ENCODE peak calls at places on chromosomes 12 and 14, in four cellular contexts. R is neuronal stem cell, V is mesenchymal stem cell, M is IMR-90. K is an unnamed sample. For H3K36me3, the result is how much of the 10 kb centered on the place peaks cover.

GRCh38 chr12:24778486-24779304 is 170.2 kb downstream of the BCAT1 start:
- DNase-seq in M (peak), V (peak), R (peak), K (peak)

GRCh38 chr12:72315858-72316257 is 43.7 kb downstream of the TRHDE start:
- DNase-seq in M (no peak), V (no peak), R (no peak), K (no peak)

GRCh38 chr12:115375188-115375991 is 691.4 kb upstream of the TBX3 start:
- DNase-seq in M (peak), V (peak), R (no peak), K (peak)

GRCh38 chr12:68175566-68176033 is 16.1 kb upstream of the IFNG start:
- DNase-seq in R (no peak), V (no peak), M (no peak), K (peak)

GRCh38 chr12:127613056-127613455 is 653.9 kb upstream of the TMEM132C start:
- DNase-seq in R (no peak), M (peak), V (no peak), K (no peak)

GRCh38 chr12:38384816-38385491 is 68.4 kb downstream of the ALG10B start:
- DNase-seq in V (no peak), M (no peak), R (no peak), K (peak)

GRCh38 chr14:78721756-78722455 is 551.7 kb downstream of the NRXN3 start:
- DNase-seq in R (no peak), V (no peak), M (no peak), K (no peak)

GRCh38 chr14:87131879-87132278 is 861.1 kb downstream of the GALC start:
- DNase-seq in M (peak), V (peak), R (no peak), K (peak)

GRCh38 chr14:94213021-94213420 is 38.9 kb downstream of the PPP4R4 start:
- DNase-seq in V (no peak), M (peak), R (no peak), K (no peak)

GRCh38 chr12:97394657-97395056 is 67.9 kb upstream of the RMST start:
- DNase-seq in R (no peak), M (no peak), V (no peak), K (no peak)

GRCh38 chr14:104385189-104386135 is 194.1 kb upstream of the C14orf180 start:
- DNase-seq in M (no peak), V (no peak), R (no peak), K (no peak)

GRCh38 chr12:21502164-21502496 is 541 bp downstream of the GOLT1B start:
- DNase-seq in R (no peak), M (peak), V (peak), K (no peak)

GRCh38 chr14:101225729-101226152 is 322.2 kb upstream of the RTL1 start:
- DNase-seq in V (no peak), R (no peak), M (no peak), K (no peak)

GRCh38 chr14:53810221-53810620 is 146.4 kb downstream of the BMP4 start:
- DNase-seq in M (no peak), V (no peak), R (no peak), K (no peak)

GRCh38 chr14:53808042-53808441 is 148.6 kb downstream of the BMP4 start:
- DNase-seq in V (no peak), M (no peak), R (no peak), K (no peak)

GRCh38 chr14:53807580-53807979 is 149.0 kb downstream of the BMP4 start:
- DNase-seq in M (no peak), R (no peak), V (no peak), K (no peak)

GRCh38 chr14:53807108-53807507 is 149.5 kb downstream of the BMP4 start:
- DNase-seq in V (no peak), M (no peak), R (no peak), K (no peak)
- H3K36me3 ChIP-seq in V (under half), M (under half), R (under half), K (under half)

GRCh38 chr14:89428556-89429196 is 11.6 kb upstream of the FOXN3 start:
- DNase-seq in M (peak), R (no peak), V (no peak), K (peak)
- H4K8ac ChIP-seq in M (peak), R (no peak), V (no peak), K (no peak)

GRCh38 chr12:107631715-107632114 is 53.9 kb upstream of the PWP1 start:
- DNase-seq in V (no peak), R (no peak), M (no peak), K (peak)

GRCh38 chr12:107632246-107632645 is 53.4 kb upstream of the PWP1 start:
- DNase-seq in V (no peak), M (no peak), R (no peak), K (no peak)

GRCh38 chr12:107635139-107635538 is 50.5 kb upstream of the PWP1 start:
- DNase-seq in R (no peak), V (no peak), M (peak), K (peak)

GRCh38 chr12:107634530-107634929 is 51.1 kb upstream of the PWP1 start:
- DNase-seq in R (no peak), M (no peak), V (no peak), K (peak)
- H3K4me3 ChIP-seq in R (no peak), M (no peak), V (no peak), K (no peak)

DNA sequence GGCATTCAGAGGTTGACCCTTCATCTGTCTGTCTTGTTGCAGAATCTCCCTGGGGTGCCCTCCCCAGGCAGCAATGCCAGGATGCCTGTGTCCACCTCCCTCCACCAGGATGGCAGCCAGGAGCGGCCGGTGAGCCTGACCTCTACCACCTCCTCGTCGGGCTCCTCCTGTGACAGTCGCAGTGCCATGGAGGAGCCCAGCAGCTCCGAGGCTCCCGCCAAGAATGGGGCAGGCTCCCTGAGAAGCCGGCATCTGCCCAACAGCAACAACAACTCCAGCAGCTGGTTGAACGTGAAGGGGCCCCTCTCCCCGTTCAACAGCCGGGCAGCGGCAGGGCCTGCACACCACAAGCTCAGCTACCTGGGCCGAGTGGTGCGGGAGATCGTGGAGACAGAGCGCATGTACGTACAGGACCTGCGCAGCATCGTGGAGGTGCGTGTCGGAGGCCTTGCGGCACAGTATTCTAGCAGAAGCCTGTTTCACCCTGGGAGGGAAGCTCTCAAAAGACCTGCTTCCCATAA is 23.4 kb downstream of the PLEKHG3 start:
- DNase-seq in R (no peak), M (no peak), V (no peak), K (no peak)
- H3K36me3 ChIP-seq in R (half or more), M (under half), V (half or more), K (under half)

GRCh38 chr12:56258068-56258819 is at the start of gene ANKRD52:
- DNase-seq in M (peak), V (peak), R (peak), K (peak)

GRCh38 chr12:56257071-56257470 is 1.1 kb downstream of the ANKRD52 start:
- DNase-seq in M (no peak), V (no peak), R (no peak), K (no peak)

GRCh38 chr12:56260380-56260779 is 2.2 kb upstream of the ANKRD52 start:
- DNase-seq in V (no peak), M (no peak), R (no peak), K (no peak)

GRCh38 chr12:56257491-56258067 is 605 bp downstream of the ANKRD52 start:
- DNase-seq in R (peak), V (peak), M (peak), K (peak)

GRCh38 chr12:56258820-56259183 is 618 bp upstream of the ANKRD52 start:
- DNase-seq in R (peak), M (no peak), V (no peak), K (no peak)
- H4K8ac ChIP-seq in R (no peak), M (peak), V (peak), K (no peak)

DNA sequence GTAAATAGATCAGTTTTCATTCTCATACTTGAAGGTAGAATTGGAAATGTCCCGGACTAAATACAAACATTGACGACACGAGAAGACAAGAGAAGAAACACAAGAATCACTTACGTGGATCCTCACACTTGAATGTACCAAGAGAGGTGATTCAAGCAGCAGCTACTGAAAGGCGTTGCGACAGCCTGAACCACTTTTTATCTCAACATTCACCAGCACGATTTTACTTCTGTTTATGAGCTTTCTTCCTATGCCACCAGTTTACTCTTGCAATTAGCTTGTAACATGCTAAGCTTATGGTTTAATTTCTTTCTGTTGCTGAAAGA is 3.5 kb upstream of the FZD10 start:
- DNase-seq in R (no peak), M (no peak), V (no peak), K (no peak)
- H3K4me3 ChIP-seq in R (no peak), M (no peak), V (no peak), K (no peak)

DNA sequence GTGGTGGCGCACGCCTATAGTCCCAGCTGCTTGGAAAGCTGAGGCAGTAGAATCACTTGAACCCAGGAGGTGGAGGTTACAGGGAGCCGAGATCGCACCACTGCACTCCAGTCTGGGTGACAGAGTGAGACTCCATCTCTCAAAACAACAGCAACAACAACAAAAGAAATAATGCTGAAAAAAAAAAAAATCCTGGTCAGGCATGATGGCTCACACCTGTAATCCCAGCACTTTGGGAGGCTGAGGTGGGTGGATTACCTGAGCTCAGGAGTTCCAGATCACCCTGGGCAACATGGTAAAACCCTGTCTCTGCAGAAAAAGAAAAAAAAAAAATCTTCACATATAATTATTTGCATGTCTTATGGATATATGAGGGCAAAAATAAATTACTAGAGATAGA is 75.5 kb downstream of the ATXN2 start:
- DNase-seq in R (no peak), M (no peak), V (no peak), K (no peak)
- H3K36me3 ChIP-seq in R (under half), M (half or more), V (under half), K (under half)

GRCh38 chr14:57987051-57987450 is 121.2 kb upstream of the SLC35F4 start:
- DNase-seq in R (no peak), V (no peak), M (no peak), K (no peak)
- H4K8ac ChIP-seq in R (no peak), V (no peak), M (no peak), K (no peak)